ENCODE peak calls at places on chromosome 14, in five cellular contexts. One of them, this sample, is unnamed.
A peak's percentile ranks its signal among the peaks of the same experiment; 100 is the strongest.

GRCh38 chr14:102071283-102071998 is 15.4 kb downstream of the HSP90AA1 start:
- DNase-seq in HCT116: peak; percentile 94
- DNase-seq in GM23338: no peak
- DNase-seq in hepatocyte: no peak
- DNase-seq in OCI-LY7: no peak
- DNase-seq in this sample: peak; percentile 57

GRCh38 chr14:75440733-75441474 is 13.1 kb downstream of the JDP2 start:
- DNase-seq in HCT116: no peak
- DNase-seq in GM23338: no peak
- DNase-seq in hepatocyte: no peak
- DNase-seq in OCI-LY7: peak; percentile 51
- DNase-seq in this sample: peak; percentile 95

GRCh38 chr14:78921856-78922255 is 751.7 kb downstream of the NRXN3 start:
- DNase-seq in HCT116: no peak
- DNase-seq in GM23338: no peak
- DNase-seq in hepatocyte: no peak
- DNase-seq in OCI-LY7: no peak
- DNase-seq in this sample: peak; percentile 16

GRCh38 chr14:73754911-73755360 is 40.8 kb upstream of the PNMA1 start:
- DNase-seq in HCT116: no peak
- DNase-seq in GM23338: peak; percentile 17
- DNase-seq in hepatocyte: peak; percentile 65
- DNase-seq in OCI-LY7: no peak
- DNase-seq in this sample: peak; percentile 75

GRCh38 chr14:69719501-69719951 is 47.4 kb upstream of the SRSF5 start:
- DNase-seq in HCT116: no peak
- DNase-seq in GM23338: no peak
- DNase-seq in hepatocyte: peak; percentile 50
- DNase-seq in OCI-LY7: no peak
- DNase-seq in this sample: peak; percentile 97

GRCh38 chr14:96091149-96091693 is 52.1 kb downstream of the C14orf132 start:
- DNase-seq in HCT116: no peak
- DNase-seq in GM23338: no peak
- DNase-seq in hepatocyte: no peak
- DNase-seq in OCI-LY7: no peak
- DNase-seq in this sample: no peak

GRCh38 chr14:22432348-22432976 is 156.6 kb downstream of the DAD1 start:
- DNase-seq in HCT116: peak; percentile 13
- DNase-seq in GM23338: peak; percentile 16
- DNase-seq in hepatocyte: peak; percentile 74
- DNase-seq in OCI-LY7: peak; percentile 94
- DNase-seq in this sample: peak; percentile 89

GRCh38 chr14:77988966-77989365 is 181.2 kb upstream of the NRXN3 start:
- DNase-seq in HCT116: no peak
- DNase-seq in GM23338: no peak
- DNase-seq in hepatocyte: no peak
- DNase-seq in OCI-LY7: no peak
- DNase-seq in this sample: peak; percentile 92

GRCh38 chr14:21084988-21085853 is 13.2 kb downstream of the ZNF219 start:
- DNase-seq in HCT116: no peak
- DNase-seq in GM23338: no peak
- DNase-seq in hepatocyte: no peak
- DNase-seq in OCI-LY7: no peak
- DNase-seq in this sample: peak; percentile 85

GRCh38 chr14:36302823-36303222 is 17.6 kb downstream of the MBIP start:
- DNase-seq in HCT116: no peak
- DNase-seq in GM23338: no peak
- DNase-seq in hepatocyte: no peak
- DNase-seq in OCI-LY7: no peak
- DNase-seq in this sample: no peak

GRCh38 chr14:106848330-106849121 is 1322.1 kb downstream of the TMEM121 start:
- DNase-seq in HCT116: no peak
- DNase-seq in GM23338: no peak
- DNase-seq in hepatocyte: no peak
- DNase-seq in OCI-LY7: peak; percentile 90
- DNase-seq in this sample: no peak

GRCh38 chr14:52845079-52845478 is 53.7 kb upstream of the GNPNAT1 start:
- DNase-seq in HCT116: no peak
- DNase-seq in GM23338: no peak
- DNase-seq in hepatocyte: no peak
- DNase-seq in OCI-LY7: no peak
- DNase-seq in this sample: no peak

GRCh38 chr14:94827711-94828505 is 58.0 kb upstream of the GSC start:
- DNase-seq in HCT116: no peak
- DNase-seq in GM23338: no peak
- DNase-seq in hepatocyte: peak; percentile 21
- DNase-seq in OCI-LY7: no peak
- DNase-seq in this sample: no peak

GRCh38 chr14:39091716-39092115 is 11.3 kb downstream of the SEC23A start:
- DNase-seq in HCT116: no peak
- DNase-seq in GM23338: no peak
- DNase-seq in hepatocyte: no peak
- DNase-seq in OCI-LY7: no peak
- DNase-seq in this sample: no peak

GRCh38 chr14:41607966-41608663 is 1.4 kb downstream of the LRFN5 start:
- DNase-seq in HCT116: no peak
- DNase-seq in GM23338: peak; percentile 78
- DNase-seq in hepatocyte: peak; percentile 30
- DNase-seq in OCI-LY7: no peak
- DNase-seq in this sample: peak; percentile 45
- H3K4me3 ChIP-seq in HCT116: no peak overlapping the region
- H3K4me3 ChIP-seq in GM23338: peak overlapping the region; percentile 77
- H3K4me3 ChIP-seq in hepatocyte: peak overlapping the region; percentile 93
- H3K4me3 ChIP-seq in OCI-LY7: no peak overlapping the region
- H3K4me3 ChIP-seq in this sample: peak overlapping the region; percentile 80

GRCh38 chr14:99597911-99598600 is 6.0 kb downstream of the CCDC85C start:
- DNase-seq in HCT116: no peak
- DNase-seq in GM23338: no peak
- DNase-seq in hepatocyte: no peak
- DNase-seq in OCI-LY7: no peak
- DNase-seq in this sample: no peak

GRCh38 chr14:99596772-99597171 is 7.2 kb downstream of the CCDC85C start:
- DNase-seq in HCT116: no peak
- DNase-seq in GM23338: no peak
- DNase-seq in hepatocyte: peak; percentile 54
- DNase-seq in OCI-LY7: no peak
- DNase-seq in this sample: no peak

GRCh38 chr14:99595034-99595433 is 9.0 kb downstream of the CCDC85C start:
- DNase-seq in HCT116: no peak
- DNase-seq in GM23338: no peak
- DNase-seq in hepatocyte: no peak
- DNase-seq in OCI-LY7: no peak
- DNase-seq in this sample: no peak

GRCh38 chr14:99595524-99595923 is 8.5 kb downstream of the CCDC85C start:
- DNase-seq in HCT116: no peak
- DNase-seq in GM23338: no peak
- DNase-seq in hepatocyte: no peak
- DNase-seq in OCI-LY7: no peak
- DNase-seq in this sample: no peak

GRCh38 chr14:99596071-99596627 is 7.9 kb downstream of the CCDC85C start:
- DNase-seq in HCT116: no peak
- DNase-seq in GM23338: no peak
- DNase-seq in hepatocyte: no peak
- DNase-seq in OCI-LY7: no peak
- DNase-seq in this sample: no peak
- TF ChIP-seq EZH2phosphoT487 in HCT116: no peak
- TF ChIP-seq EZH2phosphoT487 in GM23338: no peak
- TF ChIP-seq EZH2phosphoT487 in hepatocyte: no peak
- TF ChIP-seq EZH2phosphoT487 in OCI-LY7: no peak
- TF ChIP-seq EZH2phosphoT487 in this sample: no peak

GRCh38 chr14:104346608-104347007 is 208.2 kb downstream of the KIF26A start:
- DNase-seq in HCT116: no peak
- DNase-seq in GM23338: no peak
- DNase-seq in hepatocyte: no peak
- DNase-seq in OCI-LY7: no peak
- DNase-seq in this sample: no peak

GRCh38 chr14:104344815-104345214 is 206.4 kb downstream of the KIF26A start:
- DNase-seq in HCT116: no peak
- DNase-seq in GM23338: no peak
- DNase-seq in hepatocyte: no peak
- DNase-seq in OCI-LY7: no peak
- DNase-seq in this sample: no peak

GRCh38 chr14:104343690-104344640 is 205.6 kb downstream of the KIF26A start:
- DNase-seq in HCT116: no peak
- DNase-seq in GM23338: peak; percentile 36
- DNase-seq in hepatocyte: no peak
- DNase-seq in OCI-LY7: no peak
- DNase-seq in this sample: no peak

GRCh38 chr14:104345316-104346111 is 207.1 kb downstream of the KIF26A start:
- DNase-seq in HCT116: no peak
- DNase-seq in GM23338: no peak
- DNase-seq in hepatocyte: no peak
- DNase-seq in OCI-LY7: no peak
- DNase-seq in this sample: no peak

DNA sequence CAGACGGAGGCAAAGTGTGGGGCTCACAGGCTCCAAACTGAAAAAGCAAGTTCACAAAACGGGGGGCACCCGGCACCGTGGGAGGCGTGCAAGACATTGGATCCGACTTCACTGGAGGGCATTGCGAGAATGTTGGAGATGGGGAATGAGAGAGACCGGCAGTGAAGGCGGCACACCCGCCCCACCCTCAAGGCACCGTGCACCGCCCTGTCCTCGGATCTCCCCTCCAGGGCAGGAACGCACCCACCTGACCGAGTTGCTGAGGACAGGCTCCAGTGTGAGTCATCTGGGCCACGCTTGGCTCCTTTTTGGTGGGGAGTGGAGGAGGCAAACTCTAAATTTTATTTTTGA is 207.7 kb downstream of the KIF26A start:
- DNase-seq in HCT116: no peak
- DNase-seq in GM23338: no peak
- DNase-seq in hepatocyte: no peak
- DNase-seq in OCI-LY7: no peak
- DNase-seq in this sample: no peak
- H3K4me3 ChIP-seq in HCT116: no peak overlapping the region
- H3K4me3 ChIP-seq in GM23338: no peak overlapping the region
- H3K4me3 ChIP-seq in hepatocyte: no peak overlapping the region
- H3K4me3 ChIP-seq in OCI-LY7: no peak overlapping the region
- H3K4me3 ChIP-seq in this sample: no peak overlapping the region

GRCh38 chr14:72023128-72024042 is 91.2 kb downstream of the RGS6 start:
- DNase-seq in HCT116: peak; percentile 79
- DNase-seq in GM23338: peak; percentile 15
- DNase-seq in hepatocyte: no peak
- DNase-seq in OCI-LY7: no peak
- DNase-seq in this sample: peak; percentile 15
- TF ChIP-seq EZH2phosphoT487 in HCT116: no peak
- TF ChIP-seq EZH2phosphoT487 in GM23338: no peak
- TF ChIP-seq EZH2phosphoT487 in hepatocyte: no peak
- TF ChIP-seq EZH2phosphoT487 in OCI-LY7: no peak
- TF ChIP-seq EZH2phosphoT487 in this sample: no peak

This sample was measured in GM23248.